ENCODE peak calls at places on chromosomes 2 and 18, in seven cellular contexts. F, L, Q, S, W, N and Y are unnamed samples.

GRCh38 chr18:9506046-9506792 is 30.9 kb downstream of the RALBP1 start:
- DNase-seq in F (no peak), L (no peak), Q (no peak), S (no peak), W (no peak), N (peak; percentile 26), Y (peak; percentile 33)

GRCh38 chr2:69272803-69273471 is 114.1 kb downstream of the GFPT1 start:
- DNase-seq in F (no peak), L (no peak), Q (no peak), S (no peak), W (no peak), N (peak; percentile 35), Y (no peak)

GRCh38 chr18:70158992-70159717 is 46.3 kb downstream of the RTTN start:
- DNase-seq in F (no peak), L (no peak), Q (no peak), S (no peak), W (no peak), N (no peak), Y (no peak)

GRCh38 chr18:75163736-75164135 is 45.2 kb downstream of the PTGR3 start:
- DNase-seq in F (no peak), L (no peak), Q (no peak), S (no peak), W (no peak), N (no peak), Y (no peak)

GRCh38 chr2:174748948-174749347 is 15.3 kb downstream of the CHRNA1 start:
- DNase-seq in F (peak; percentile 85), L (peak; percentile 64), Q (peak; percentile 73), S (peak; percentile 79), W (peak; percentile 51), N (peak; percentile 60), Y (peak; percentile 58)

GRCh38 chr2:181471227-181471626 is 14.0 kb downstream of the ITGA4 start:
- DNase-seq in F (no peak), L (no peak), Q (no peak), S (no peak), W (no peak), N (no peak), Y (no peak)

GRCh38 chr2:231410293-231411004 is 14.9 kb downstream of the B3GNT7 start:
- DNase-seq in F (peak; percentile 97), L (no peak), Q (peak; percentile 93), S (no peak), W (no peak), N (no peak), Y (no peak)

GRCh38 chr2:108270768-108271506 is 17.8 kb upstream of the SULT1C2 start:
- DNase-seq in F (no peak), L (no peak), Q (no peak), S (no peak), W (no peak), N (no peak), Y (peak; percentile 63)

GRCh38 chr2:48954311-48954710 is 198.8 kb upstream of the LHCGR start:
- DNase-seq in F (no peak), L (no peak), Q (no peak), S (no peak), W (no peak), N (no peak), Y (no peak)

GRCh38 chr2:178392215-178392614 is 58.8 kb downstream of the PRKRA start:
- DNase-seq in F (no peak), L (no peak), Q (no peak), S (no peak), W (no peak), N (no peak), Y (peak; percentile 63)

GRCh38 chr2:180291060-180291459 is 284.0 kb upstream of the CWC22 start:
- DNase-seq in F (no peak), L (no peak), Q (no peak), S (no peak), W (no peak), N (no peak), Y (peak; percentile 30)

GRCh38 chr2:19786408-19787058 is 115.2 kb downstream of the TTC32 start:
- DNase-seq in F (no peak), L (no peak), Q (no peak), S (no peak), W (no peak), N (no peak), Y (peak; percentile 73)

GRCh38 chr18:8694891-8695290 is 10.5 kb upstream of the MTCL1 start:
- DNase-seq in F (no peak), L (no peak), Q (no peak), S (no peak), W (no peak), N (no peak), Y (no peak)

GRCh38 chr18:30632058-30632718 is 410.4 kb downstream of the DSC3 start:
- DNase-seq in F (peak; percentile 69), L (no peak), Q (peak; percentile 17), S (no peak), W (no peak), N (no peak), Y (no peak)

GRCh38 chr2:155022531-155022930 is 324.0 kb downstream of the KCNJ3 start:
- DNase-seq in F (no peak), L (no peak), Q (no peak), S (no peak), W (no peak), N (no peak), Y (no peak)

GRCh38 chr2:77271262-77271661 is 250.9 kb downstream of the LRRTM4 start:
- DNase-seq in F (no peak), L (no peak), Q (no peak), S (no peak), W (no peak), N (no peak), Y (no peak)

GRCh38 chr18:25233582-25234362 is 118.2 kb downstream of the ZNF521 start:
- DNase-seq in F (no peak), L (no peak), Q (no peak), S (no peak), W (no peak), N (no peak), Y (peak; percentile 25)

GRCh38 chr18:75207298-75208054 is 1.5 kb downstream of the PTGR3 start:
- DNase-seq in F (no peak), L (no peak), Q (no peak), S (no peak), W (peak; percentile 33), N (no peak), Y (peak; percentile 61)

GRCh38 chr2:133717497-133717896 is 149.2 kb upstream of the NCKAP5 start:
- DNase-seq in F (no peak), L (no peak), Q (no peak), S (no peak), W (no peak), N (no peak), Y (no peak)

GRCh38 chr2:217413193-217413592 is 553.3 kb upstream of the TNP1 start:
- DNase-seq in F (no peak), L (no peak), Q (no peak), S (no peak), W (no peak), N (peak; percentile 19), Y (peak; percentile 32)

GRCh38 chr2:220068877-220069276 is 441.4 kb downstream of the SLC4A3 start:
- DNase-seq in F (no peak), L (no peak), Q (no peak), S (no peak), W (no peak), N (no peak), Y (no peak)

GRCh38 chr2:231987088-231987788 is 25.7 kb downstream of the DIS3L2 start:
- DNase-seq in F (no peak), L (no peak), Q (no peak), S (no peak), W (no peak), N (no peak), Y (peak; percentile 33)

GRCh38 chr2:171509945-171510731 is 12.1 kb upstream of the CYBRD1 start:
- DNase-seq in F (no peak), L (no peak), Q (no peak), S (no peak), W (no peak), N (no peak), Y (no peak)

GRCh38 chr18:34707670-34708069 is 2.4 kb upstream of the DTNA start:
- DNase-seq in F (peak; percentile 36), L (no peak), Q (no peak), S (no peak), W (peak; percentile 70), N (peak; percentile 56), Y (peak; percentile 91)

GRCh38 chr2:160278101-160278888 is 78.2 kb upstream of the ITGB6 start:
- DNase-seq in F (no peak), L (no peak), Q (no peak), S (no peak), W (no peak), N (no peak), Y (no peak)

GRCh38 chr2:175164235-175164634 is 3.8 kb downstream of the ATF2 start:
- DNase-seq in F (no peak), L (no peak), Q (no peak), S (no peak), W (no peak), N (no peak), Y (no peak)

GRCh38 chr18:60044290-60045006 is 144.7 kb downstream of the PMAIP1 start:
- DNase-seq in F (no peak), L (no peak), Q (no peak), S (no peak), W (no peak), N (no peak), Y (peak; percentile 87)

GRCh38 chr2:152537252-152537651 is 180.0 kb downstream of the PRPF40A start:
- DNase-seq in F (no peak), L (no peak), Q (no peak), S (no peak), W (no peak), N (peak; percentile 25), Y (no peak)

GRCh38 chr18:56929861-56930260 is 217.0 kb upstream of the BOD1L2 start:
- DNase-seq in F (no peak), L (no peak), Q (no peak), S (no peak), W (no peak), N (no peak), Y (no peak)

GRCh38 chr2:54634564-54635511 is 88.6 kb upstream of the EML6 start:
- DNase-seq in F (peak; percentile 76), L (no peak), Q (peak; percentile 20), S (no peak), W (no peak), N (peak; percentile 45), Y (peak; percentile 95)

GRCh38 chr2:28296243-28296642 is 96.4 kb upstream of the FOSL2 start:
- DNase-seq in F (no peak), L (no peak), Q (no peak), S (no peak), W (no peak), N (no peak), Y (peak; percentile 67)

GRCh38 chr2:47654790-47655562 is 128.0 kb upstream of the MSH6 start:
- DNase-seq in F (no peak), L (no peak), Q (no peak), S (no peak), W (no peak), N (no peak), Y (peak; percentile 54)

GRCh38 chr2:219001577-219002394 is 8.6 kb upstream of the CRYBA2 start:
- DNase-seq in F (no peak), L (no peak), Q (no peak), S (no peak), W (peak; percentile 89), N (peak; percentile 99), Y (no peak)

GRCh38 chr2:226644342-226644957 is 155.2 kb downstream of the IRS1 start:
- DNase-seq in F (no peak), L (no peak), Q (no peak), S (no peak), W (no peak), N (no peak), Y (peak; percentile 67)

GRCh38 chr2:140542627-140543026 is 1588.2 kb downstream of the LRP1B start:
- DNase-seq in F (no peak), L (no peak), Q (no peak), S (no peak), W (no peak), N (no peak), Y (no peak)

GRCh38 chr2:18829331-18829902 is 240.0 kb upstream of the NT5C1B start:
- DNase-seq in F (no peak), L (no peak), Q (no peak), S (no peak), W (no peak), N (peak; percentile 18), Y (peak; percentile 78)